ENCODE peak calls at places on chromosome 12, in eight cellular contexts. E, J, H, A, C, P, G and L are unnamed samples.

GRCh38 chr12:127621366-127621765 is 645.6 kb upstream of the TMEM132C start:
- DNase-seq in H (no peak), A (no peak), P (no peak), J (no peak), C (no peak), G (no peak), E (no peak), L (no peak)

GRCh38 chr12:109113661-109114321 is 2.6 kb upstream of the ACACB start:
- DNase-seq in C (no peak), G (no peak), H (no peak), E (no peak), P (no peak), J (peak), A (peak), L (no peak)

GRCh38 chr12:51887476-51888315 is at the start of gene ANKRD33:
- DNase-seq in A (peak), H (no peak), J (peak), C (no peak), P (peak), G (no peak), E (no peak), L (peak)

GRCh38 chr12:52156757-52157565 is 34.9 kb downstream of the KRT80 start:
- DNase-seq in J (peak), H (no peak), P (peak), A (no peak), G (peak), C (no peak), E (peak), L (peak)

GRCh38 chr12:64679487-64679983 is 69.2 kb downstream of the RASSF3 start:
- DNase-seq in A (peak), P (peak), E (peak), J (peak), C (no peak), H (peak), G (peak), L (peak)

GRCh38 chr12:11630046-11630706 is 19.3 kb upstream of the ETV6 start:
- DNase-seq in P (peak), J (no peak), H (no peak), A (no peak), C (no peak), G (no peak), E (peak), L (no peak)

GRCh38 chr12:33476058-33476457 is 36.4 kb upstream of the SYT10 start:
- DNase-seq in C (no peak), G (no peak), A (no peak), J (no peak), E (no peak), H (no peak), P (no peak), L (peak)

GRCh38 chr12:57887631-57888406 is 41.3 kb upstream of the CTDSP2 start:
- DNase-seq in J (peak), E (no peak), H (no peak), G (peak), P (no peak), A (peak), C (no peak), L (peak)

GRCh38 chr12:50764861-50765324 is 992 bp downstream of the ATF1 start:
- DNase-seq in E (peak), G (peak), P (peak), H (no peak), A (no peak), J (no peak), C (no peak), L (peak)

GRCh38 chr12:11535127-11535526 is 114.3 kb upstream of the ETV6 start:
- DNase-seq in E (no peak), A (no peak), H (no peak), G (no peak), C (no peak), P (no peak), J (no peak), L (no peak)

GRCh38 chr12:80763874-80764273 is 47.2 kb downstream of the MYF5 start:
- DNase-seq in J (no peak), E (no peak), C (no peak), A (no peak), H (no peak), P (no peak), G (peak), L (peak)

GRCh38 chr12:45725631-45726593 is 3.6 kb upstream of the ARID2 start:
- DNase-seq in J (no peak), H (no peak), P (no peak), A (no peak), C (no peak), G (peak), E (peak), L (peak)

GRCh38 chr12:104218935-104219334 is 3.4 kb downstream of the TXNRD1 start:
- DNase-seq in E (no peak), H (no peak), C (no peak), A (no peak), J (no peak), G (peak), P (no peak), L (peak)

GRCh38 chr12:110197003-110197402 is 72.8 kb downstream of the IFT81 start:
- DNase-seq in C (no peak), A (no peak), E (no peak), P (no peak), G (no peak), H (no peak), J (no peak), L (no peak)

GRCh38 chr12:131511391-131511802 is 199.5 kb upstream of the SFSWAP start:
- DNase-seq in A (no peak), E (no peak), J (no peak), G (no peak), H (peak), C (no peak), P (no peak), L (peak)

GRCh38 chr12:109098142-109098652 is 800 bp downstream of the UNG start:
- DNase-seq in H (no peak), E (peak), C (no peak), G (peak), P (peak), J (peak), A (peak), L (peak)

GRCh38 chr12:94560416-94561221 is 89.7 kb downstream of the TMCC3 start:
- DNase-seq in P (no peak), J (no peak), G (peak), H (peak), C (no peak), A (no peak), E (peak), L (peak)

GRCh38 chr12:43742106-43742505 is 16.5 kb downstream of the PUS7L start:
- DNase-seq in P (no peak), A (no peak), C (no peak), H (no peak), E (no peak), J (no peak), G (peak), L (peak)

DNA sequence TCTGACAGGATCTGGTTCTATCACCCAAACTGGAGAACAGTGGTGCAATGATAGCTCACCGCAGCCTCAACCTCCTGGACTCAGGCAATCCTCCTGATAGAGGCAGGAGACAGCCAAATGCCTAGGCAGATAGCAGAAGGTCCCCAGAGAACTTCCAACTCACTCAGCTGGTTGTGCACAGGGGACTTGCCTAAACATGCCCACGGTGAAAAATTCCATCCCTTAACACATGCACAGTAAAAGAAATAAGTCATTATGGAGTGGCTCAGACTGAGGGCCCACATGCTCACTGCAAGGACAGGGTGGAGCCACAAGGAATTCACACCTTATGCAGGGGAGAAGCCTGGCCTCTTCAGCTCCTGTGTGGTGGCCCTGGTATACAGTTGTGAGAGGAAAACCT is 525.8 kb upstream of the ATP2B1 start:
- DNase-seq in E (no peak), J (no peak), A (no peak), G (no peak), P (no peak), H (peak), C (no peak), L (peak)
- TF ChIP-seq CTCF in E (no peak), J (no peak), A (no peak), G (no peak), P (no peak), H (no peak), C (no peak), L (no peak)

DNA sequence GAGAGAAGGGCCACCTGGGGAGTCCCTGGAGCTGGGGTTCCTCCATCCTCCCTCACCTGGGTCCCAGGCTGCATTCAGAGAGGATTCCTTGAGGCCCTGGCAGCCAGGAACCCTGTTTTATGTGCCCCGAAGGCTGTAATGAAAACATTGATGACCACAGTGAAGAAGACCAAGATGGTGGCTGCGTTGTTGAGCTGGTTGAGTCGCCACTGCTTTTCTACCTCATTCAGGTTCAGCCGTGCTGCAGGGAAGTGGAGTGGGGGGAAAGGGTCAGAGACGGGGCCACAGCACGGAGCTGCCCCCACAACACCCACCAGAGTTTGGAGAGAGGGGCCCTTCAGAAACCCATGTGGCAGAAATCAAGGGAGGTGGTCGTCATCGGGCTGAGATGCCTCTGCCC is 98.1 kb downstream of the NINJ2 start:
- DNase-seq in C (no peak), E (no peak), A (no peak), H (no peak), J (no peak), G (no peak), P (no peak), L (no peak)
- H3K4me3 ChIP-seq in C (no peak), E (no peak), A (no peak), H (no peak), J (no peak), G (no peak), P (no peak), L (no peak)

GRCh38 chr12:26121841-26122680 is 2.8 kb downstream of the BHLHE41 start:
- DNase-seq in J (peak), C (no peak), E (no peak), G (no peak), A (no peak), P (peak), H (no peak), L (peak)

GRCh38 chr12:26124491-26125450 is at the start of gene BHLHE41:
- DNase-seq in G (peak), J (peak), P (peak), H (no peak), C (no peak), A (peak), E (peak), L (peak)

GRCh38 chr12:26123482-26123980 is 1.3 kb downstream of the BHLHE41 start:
- DNase-seq in A (no peak), P (no peak), C (no peak), E (no peak), H (no peak), G (no peak), J (no peak), L (peak)

GRCh38 chr12:26121323-26121740 is 3.5 kb downstream of the BHLHE41 start:
- DNase-seq in E (no peak), P (no peak), J (no peak), H (no peak), G (no peak), A (no peak), C (no peak), L (no peak)

GRCh38 chr12:26122681-26123481 is 2.0 kb downstream of the BHLHE41 start:
- DNase-seq in A (peak), J (peak), G (peak), P (peak), E (peak), H (no peak), C (no peak), L (peak)
- TF ChIP-seq CTCF in A (no peak), J (no peak), G (peak), P (peak), E (no peak), H (peak), C (peak), L (peak)

GRCh38 chr12:4214912-4215861 is 58.4 kb upstream of the CCND2 start:
- DNase-seq in H (no peak), E (peak), C (no peak), P (peak), G (no peak), A (peak), J (peak), L (no peak)

GRCh38 chr12:4217091-4217490 is 56.5 kb upstream of the CCND2 start:
- DNase-seq in G (no peak), H (no peak), A (peak), J (no peak), C (no peak), E (no peak), P (no peak), L (no peak)

GRCh38 chr12:4212845-4213244 is 60.7 kb upstream of the CCND2 start:
- DNase-seq in C (no peak), E (no peak), G (no peak), A (peak), H (no peak), J (no peak), P (no peak), L (no peak)

GRCh38 chr12:4216542-4216927 is 57.0 kb upstream of the CCND2 start:
- DNase-seq in C (no peak), G (no peak), P (no peak), J (no peak), E (no peak), H (no peak), A (peak), L (no peak)

GRCh38 chr12:4215862-4216541 is 57.6 kb upstream of the CCND2 start:
- DNase-seq in P (no peak), G (no peak), H (peak), C (no peak), J (no peak), A (no peak), E (no peak), L (no peak)
- H3K4me3 ChIP-seq in P (no peak), G (no peak), H (no peak), C (no peak), J (no peak), A (no peak), E (no peak), L (no peak)

GRCh38 chr12:49227701-49228100 is 37.2 kb upstream of the TUBA1C start:
- DNase-seq in P (no peak), E (no peak), A (no peak), J (peak), H (no peak), G (no peak), C (no peak), L (no peak)

GRCh38 chr12:49223122-49223521 is 34.2 kb upstream of the TUBA1A start:
- DNase-seq in J (no peak), G (no peak), E (no peak), A (no peak), C (no peak), P (no peak), H (no peak), L (no peak)

GRCh38 chr12:49223590-49224369 is 34.9 kb upstream of the TUBA1A start:
- DNase-seq in P (no peak), E (no peak), A (no peak), C (no peak), G (no peak), H (no peak), J (peak), L (no peak)

GRCh38 chr12:49228653-49229052 is 36.2 kb upstream of the TUBA1C start:
- DNase-seq in A (no peak), G (no peak), J (no peak), E (no peak), H (no peak), P (no peak), C (no peak), L (no peak)

DNA sequence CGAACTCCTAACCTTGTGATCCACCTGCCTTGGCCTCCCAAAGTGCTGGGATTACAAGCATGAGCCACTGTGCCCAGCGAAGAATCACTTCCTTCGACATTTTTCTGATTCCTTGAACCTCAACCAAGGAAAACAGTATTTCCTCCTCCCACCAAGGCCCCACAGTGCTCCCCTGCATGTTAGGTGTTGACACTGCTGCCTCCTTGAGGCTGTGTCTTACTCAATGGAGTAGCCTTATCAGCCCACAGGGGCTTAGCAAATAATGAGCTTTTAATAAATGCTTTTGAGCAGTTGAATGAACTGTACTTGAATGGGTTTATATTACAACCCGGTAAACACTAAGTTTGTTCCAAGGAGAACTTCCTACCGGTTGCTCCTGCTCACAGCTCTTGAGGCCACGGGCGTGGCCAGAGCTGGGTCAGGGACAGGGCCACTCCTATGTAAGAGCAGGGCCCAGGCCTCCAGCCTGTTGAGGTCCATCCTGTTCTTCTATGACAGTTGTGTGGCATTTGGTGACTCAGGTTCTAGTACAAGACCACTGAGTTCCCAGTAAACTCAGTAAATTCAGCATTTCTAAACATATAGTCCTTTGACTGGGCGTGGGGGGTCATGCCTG is 36.8 kb upstream of the TUBA1A start:
- DNase-seq in A (no peak), P (no peak), G (peak), H (no peak), J (peak), C (no peak), E (no peak), L (peak)
- TF ChIP-seq CTCF in A (no peak), P (no peak), G (peak), H (no peak), J (no peak), C (peak), E (no peak), L (peak)

GRCh38 chr12:125187780-125188741 is 122.8 kb downstream of the AACS start:
- DNase-seq in G (peak), H (no peak), A (no peak), C (no peak), P (no peak), J (no peak), E (no peak), L (no peak)
- H3K4me3 ChIP-seq in G (peak), H (no peak), A (peak), C (no peak), P (no peak), J (no peak), E (no peak), L (no peak)

DNA sequence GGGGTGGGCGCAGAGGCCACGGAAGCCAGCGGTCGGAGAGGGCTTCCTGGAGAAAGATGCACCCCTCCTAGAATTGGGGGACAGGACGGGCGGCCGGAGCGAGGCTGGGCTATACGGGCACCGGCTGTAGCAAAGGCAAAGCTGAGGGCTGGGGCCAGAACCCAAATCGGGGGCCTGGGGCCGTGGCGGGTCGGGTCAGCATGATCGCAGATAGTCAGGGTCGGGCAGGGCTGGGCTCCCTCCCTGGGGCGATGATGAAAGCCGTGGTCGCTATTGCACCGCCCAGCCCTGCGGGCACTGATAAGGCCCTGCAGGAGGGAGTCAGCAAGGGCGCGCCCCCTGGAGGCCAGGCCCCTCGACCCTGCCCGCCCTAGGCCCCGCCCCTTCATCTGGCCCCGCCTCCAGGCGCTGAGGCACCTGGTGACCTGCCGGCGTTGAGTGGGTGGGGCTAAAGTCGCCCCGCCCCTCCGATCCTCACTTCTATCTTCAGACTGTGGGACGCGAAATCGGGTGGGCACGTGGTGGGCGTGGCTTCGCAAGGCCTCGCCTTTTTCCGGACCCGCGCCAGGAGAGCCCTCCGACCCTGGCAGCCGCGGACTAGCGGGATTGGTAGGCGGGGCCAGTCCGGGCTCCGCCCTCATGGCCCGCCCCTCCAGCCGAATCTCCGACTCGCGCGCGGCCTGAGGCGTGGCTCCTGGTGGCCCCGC is 421 bp upstream of the SH2B3 start:
- DNase-seq in E (peak), J (peak), A (peak), C (peak), P (peak), G (peak), H (peak), L (peak)
- TF ChIP-seq CTCF in E (peak), J (peak), A (peak), C (peak), P (peak), G (peak), H (peak), L (peak)